ENCODE peak calls at places on chromosomes 6 and 20, in six cellular contexts. Y is NCI-H526, M is NCI-H345, K is epithelial cell of esophagus, D is right cardiac atrium, H is Kasumi-1. J is an unnamed sample.

GRCh38 chr20:32470940-32471339 is 112.8 kb downstream of the ASXL1 start:
- DNase-seq in Y (no peak), M (no peak), K (no peak), D (peak), H (no peak), J (no peak)

GRCh38 chr6:106773482-106773881 is 144.1 kb downstream of the QRSL1 start:
- DNase-seq in Y (peak), M (no peak), K (peak), D (no peak), H (no peak), J (peak)

GRCh38 chr6:157455731-157456523 is 74.9 kb downstream of the ZDHHC14 start:
- DNase-seq in Y (no peak), M (no peak), K (no peak), D (no peak), H (no peak), J (no peak)

GRCh38 chr20:4563031-4563430 is 158.7 kb upstream of the PRND start:
- DNase-seq in Y (no peak), M (no peak), K (no peak), D (no peak), H (no peak), J (no peak)

GRCh38 chr20:47125553-47126373 is 230.7 kb downstream of the ZMYND8 start:
- DNase-seq in Y (no peak), M (no peak), K (peak), D (peak), H (no peak), J (no peak)

GRCh38 chr6:134178230-134179044 is 126.0 kb upstream of the SLC2A12 start:
- DNase-seq in Y (peak), M (no peak), K (peak), D (peak), H (peak), J (peak)

GRCh38 chr6:124040655-124041054 is 237.0 kb downstream of the NKAIN2 start:
- DNase-seq in Y (no peak), M (no peak), K (no peak), D (no peak), H (no peak), J (no peak)

GRCh38 chr6:89120371-89120770 is 2.5 kb upstream of the SRSF12 start:
- DNase-seq in Y (no peak), M (no peak), K (peak), D (no peak), H (no peak), J (no peak)

GRCh38 chr6:4355241-4355640 is 219.9 kb upstream of the ECI2 start:
- DNase-seq in Y (no peak), M (no peak), K (peak), D (no peak), H (no peak), J (no peak)

GRCh38 chr6:135505648-135506047 is 8.1 kb upstream of the AHI1 start:
- DNase-seq in Y (no peak), M (no peak), K (no peak), D (no peak), H (no peak), J (no peak)

GRCh38 chr6:14121936-14122344 is 4.4 kb downstream of the CD83 start:
- DNase-seq in Y (no peak), M (no peak), K (no peak), D (no peak), H (peak), J (no peak)

GRCh38 chr6:83057705-83058321 is 7.8 kb downstream of the UBE3D start:
- DNase-seq in Y (peak), M (peak), K (peak), D (no peak), H (peak), J (no peak)

GRCh38 chr20:51362254-51362653 is 180.3 kb downstream of the NFATC2 start:
- DNase-seq in Y (no peak), M (no peak), K (no peak), D (no peak), H (no peak), J (no peak)

GRCh38 chr6:90160013-90160412 is 136.6 kb downstream of the BACH2 start:
- DNase-seq in Y (no peak), M (peak), K (no peak), D (no peak), H (no peak), J (no peak)

J was measured in kidney.